ENCODE peak calls at places on chromosomes 12 and 14, in seven cellular contexts. Q is upper lobe of right lung; O is right cardiac atrium; E is tibial artery; L is left ventricle myocardium inferior; I is mammary epithelial cell; V is CD8-positive, alpha-beta T cell. Y is an unnamed sample. For H3K4me1, the result is how much of the 10 kb centered on the place peaks cover.

GRCh38 chr12:104513681-104514080 is 56.9 kb downstream of the CHST11 start:
- DNase-seq in Q (no peak), O (no peak), E (no peak), L (no peak), I (no peak), V (no peak), Y (no peak)

GRCh38 chr12:32483993-32484392 is 84.6 kb downstream of the FGD4 start:
- DNase-seq in Q (no peak), O (no peak), E (no peak), L (no peak), I (no peak), V (no peak), Y (no peak)

GRCh38 chr14:68518910-68519686 is 273.8 kb downstream of the ZFP36L1 start:
- DNase-seq in Q (no peak), O (peak), E (no peak), L (peak), I (peak), V (no peak), Y (no peak)

GRCh38 chr12:87793134-87793533 is 236.1 kb downstream of the C12orf50 start:
- DNase-seq in Q (no peak), O (no peak), E (no peak), L (no peak), I (no peak), V (no peak), Y (no peak)

GRCh38 chr14:78202976-78203375 is 32.8 kb downstream of the NRXN3 start:
- DNase-seq in Q (no peak), O (no peak), E (no peak), L (no peak), I (peak), V (no peak), Y (no peak)

GRCh38 chr14:24275524-24276139 is 4.2 kb upstream of the RABGGTA start:
- DNase-seq in Q (no peak), O (no peak), E (no peak), L (no peak), I (no peak), V (no peak), Y (no peak)

GRCh38 chr12:16112626-16113560 is 164.6 kb downstream of the SLC15A5 start:
- DNase-seq in Q (no peak), O (no peak), E (no peak), L (no peak), I (no peak), V (no peak), Y (no peak)

GRCh38 chr12:80643961-80644360 is 63.5 kb upstream of the MYF6 start:
- DNase-seq in Q (no peak), O (no peak), E (no peak), L (no peak), I (no peak), V (no peak), Y (no peak)

GRCh38 chr14:51564986-51565604 is 86.6 kb upstream of the FRMD6 start:
- DNase-seq in Q (no peak), O (no peak), E (no peak), L (no peak), I (peak), V (no peak), Y (no peak)

GRCh38 chr14:31181271-31181670 is 26.3 kb downstream of the HECTD1 start:
- DNase-seq in Q (no peak), O (no peak), E (no peak), L (no peak), I (no peak), V (no peak), Y (no peak)

GRCh38 chr14:63478024-63478423 is 65.2 kb downstream of the PPP2R5E start:
- DNase-seq in Q (no peak), O (no peak), E (no peak), L (no peak), I (no peak), V (no peak), Y (no peak)

GRCh38 chr14:45177081-45177480 is 41.4 kb downstream of the FANCM start:
- DNase-seq in Q (no peak), O (no peak), E (no peak), L (no peak), I (peak), V (no peak), Y (no peak)

GRCh38 chr14:99415496-99416281 is 65.0 kb downstream of the SETD3 start:
- DNase-seq in Q (no peak), O (no peak), E (no peak), L (no peak), I (peak), V (peak), Y (no peak)

GRCh38 chr14:51730674-51731073 is 79.0 kb downstream of the FRMD6 start:
- DNase-seq in Q (no peak), O (no peak), E (no peak), L (no peak), I (no peak), V (no peak), Y (no peak)

GRCh38 chr12:123164710-123165261 is 13.9 kb upstream of the PITPNM2 start:
- DNase-seq in Q (no peak), O (no peak), E (no peak), L (no peak), I (no peak), V (no peak), Y (no peak)

GRCh38 chr12:64120568-64120967 is 101.5 kb downstream of the KICS2 start:
- DNase-seq in Q (no peak), O (no peak), E (no peak), L (no peak), I (peak), V (no peak), Y (no peak)

GRCh38 chr14:65588426-65589140 is 176.1 kb downstream of the FUT8 start:
- DNase-seq in Q (no peak), O (no peak), E (no peak), L (no peak), I (no peak), V (no peak), Y (no peak)

GRCh38 chr12:15858348-15858747 is 23.8 kb upstream of the STRAP start:
- DNase-seq in Q (no peak), O (no peak), E (no peak), L (no peak), I (no peak), V (no peak), Y (no peak)

DNA sequence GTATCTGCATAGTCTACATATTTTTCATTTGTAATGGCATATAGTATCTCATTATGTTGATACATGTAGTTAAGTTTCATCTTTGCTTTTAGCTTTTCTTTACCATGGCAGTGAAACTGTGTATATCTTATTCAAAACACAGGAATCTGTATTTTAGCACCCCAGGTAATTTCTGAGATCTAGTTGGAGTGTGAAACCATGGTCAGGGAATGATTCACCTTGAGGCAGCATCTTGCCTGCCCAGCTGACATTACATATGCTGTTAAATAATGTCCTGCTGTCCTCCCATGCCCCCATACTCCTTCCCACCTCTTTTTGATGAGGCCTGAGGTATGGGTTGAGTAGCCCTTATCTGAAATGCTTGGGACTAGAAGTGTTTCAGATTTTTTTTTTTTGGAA is 125.4 kb upstream of the ATF1 start:
- DNase-seq in Q (no peak), O (no peak), E (no peak), L (no peak), I (peak), V (no peak), Y (no peak)
- H3K4me1 ChIP-seq in Q (under half), O (under half), E (under half), L (under half), I (under half), V (under half), Y (under half)

DNA sequence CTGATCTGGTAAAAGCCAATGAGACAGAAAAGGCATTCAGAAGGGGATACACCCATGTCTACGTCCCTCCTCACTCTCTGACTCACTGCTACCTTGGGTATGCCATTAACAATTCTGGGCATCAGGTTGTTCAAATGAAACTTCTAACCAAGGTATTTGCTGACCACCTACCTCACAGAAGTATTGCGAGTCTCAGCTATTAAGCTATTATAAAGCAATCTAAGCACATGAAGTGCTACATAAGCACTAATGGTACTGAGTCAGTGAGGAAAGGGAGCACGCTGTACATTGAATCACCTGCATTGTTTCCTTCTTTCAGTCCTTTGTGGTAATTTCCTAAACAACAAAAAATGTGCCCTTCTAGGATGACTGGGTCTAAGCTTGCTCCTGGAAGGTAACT is 62.8 kb upstream of the CCDC91 start:
- DNase-seq in Q (no peak), O (no peak), E (no peak), L (no peak), I (peak), V (no peak), Y (no peak)
- H3K4me1 ChIP-seq in Q (under half), O (under half), E (under half), L (under half), I (half or more), V (under half), Y (under half)

DNA sequence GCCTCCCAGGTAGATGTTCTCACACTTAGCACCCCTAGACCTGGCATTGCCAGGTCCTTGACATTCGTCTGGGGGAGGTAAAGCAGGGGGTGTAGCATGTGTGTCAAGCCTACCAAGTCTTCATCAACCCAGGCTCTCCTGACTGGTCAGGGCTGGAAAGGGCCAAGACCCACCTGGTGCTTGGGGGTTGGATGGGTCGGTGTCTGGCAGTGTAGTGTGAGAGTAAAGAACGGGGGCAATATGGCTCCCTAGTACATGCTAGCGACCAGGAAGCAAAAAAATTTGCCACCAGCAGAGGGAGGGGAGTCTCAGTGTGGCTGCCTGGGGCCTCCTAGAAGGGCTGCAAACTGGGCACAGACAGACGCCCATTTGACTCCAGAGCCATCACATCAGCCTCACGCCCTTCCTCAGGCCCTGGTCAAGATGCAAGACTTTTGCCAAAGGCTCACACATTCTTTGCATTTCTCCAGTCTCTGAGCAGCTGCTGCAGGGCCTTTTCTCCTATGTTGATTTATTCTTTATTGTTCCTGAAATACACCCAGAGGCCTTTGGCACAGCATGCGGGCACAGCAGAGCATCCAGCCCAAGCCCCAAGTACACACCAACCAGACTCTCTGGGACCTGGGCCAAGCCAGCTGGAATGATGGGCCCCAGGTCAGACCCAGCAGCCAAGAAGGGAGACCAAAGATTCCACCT is 38.3 kb upstream of the PNMA1 start:
- DNase-seq in Q (peak), O (peak), E (peak), L (peak), I (peak), V (no peak), Y (peak)
- H3K4me1 ChIP-seq in Q (half or more), O (half or more), E (half or more), L (half or more), I (half or more), V (half or more), Y (half or more)

GRCh38 chr14:61574514-61574807 is 120.9 kb upstream of the HIF1A start:
- DNase-seq in Q (no peak), O (no peak), E (no peak), L (no peak), I (no peak), V (no peak), Y (no peak)

GRCh38 chr14:61573748-61574513 is 121.4 kb upstream of the HIF1A start:
- DNase-seq in Q (no peak), O (no peak), E (no peak), L (no peak), I (peak), V (no peak), Y (no peak)

GRCh38 chr14:61573321-61573720 is 122.0 kb upstream of the HIF1A start:
- DNase-seq in Q (no peak), O (no peak), E (no peak), L (no peak), I (no peak), V (no peak), Y (no peak)

GRCh38 chr14:61575751-61576150 is 119.6 kb upstream of the HIF1A start:
- DNase-seq in Q (no peak), O (no peak), E (no peak), L (no peak), I (no peak), V (no peak), Y (no peak)

GRCh38 chr14:61575126-61575525 is 120.2 kb upstream of the HIF1A start:
- DNase-seq in Q (no peak), O (no peak), E (no peak), L (no peak), I (no peak), V (no peak), Y (no peak)
- H3K4me1 ChIP-seq in Q (under half), O (under half), E (under half), L (under half), I (under half), V (under half), Y (under half)

DNA sequence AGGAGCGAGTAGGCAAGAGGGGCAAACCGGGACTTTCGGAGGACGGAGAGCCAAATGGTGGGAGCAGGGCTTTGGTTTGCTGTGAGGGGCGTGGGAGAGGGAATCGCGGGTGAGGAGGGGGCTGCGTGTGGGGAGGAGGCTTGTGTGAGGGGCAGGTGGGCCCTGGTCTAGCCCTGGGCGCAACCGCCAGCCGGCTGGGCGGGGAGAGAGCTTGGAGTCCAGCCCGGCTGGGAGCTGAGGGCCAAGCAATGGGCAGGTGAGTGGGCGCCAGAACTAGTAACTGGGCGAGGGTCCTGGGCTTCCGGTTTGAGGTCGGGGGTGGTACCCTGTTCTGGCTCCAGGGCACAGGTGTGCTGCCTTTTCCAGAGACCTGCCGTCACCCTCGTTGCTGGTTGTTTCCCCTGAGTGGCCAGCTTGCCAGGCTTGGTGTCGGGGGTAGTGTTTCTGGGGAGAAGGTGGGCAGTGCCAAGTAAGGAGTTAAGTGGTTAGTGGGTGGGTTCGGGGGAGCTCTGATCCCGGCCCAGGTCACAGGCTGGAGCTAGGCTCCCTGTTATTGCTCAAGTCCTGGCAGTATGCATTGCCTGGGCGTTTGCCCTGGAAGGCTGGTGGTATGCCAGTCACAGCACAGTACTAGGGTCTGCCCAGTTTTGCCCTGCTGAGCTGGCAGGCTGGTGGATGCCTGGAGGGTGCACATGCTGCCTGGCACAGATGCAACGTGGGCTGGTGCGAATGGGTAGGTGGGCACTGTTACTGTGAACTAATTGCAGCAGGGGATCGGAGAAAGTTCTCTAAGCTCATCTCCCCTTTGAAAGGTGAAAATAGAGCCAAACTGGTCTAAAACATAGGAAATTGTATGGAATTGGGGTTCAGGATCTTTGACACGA is 654 bp downstream of the CIPC start:
- DNase-seq in Q (peak), O (peak), E (peak), L (peak), I (no peak), V (no peak), Y (peak)
- H3K4me1 ChIP-seq in Q (under half), O (under half), E (under half), L (half or more), I (under half), V (under half), Y (under half)

DNA sequence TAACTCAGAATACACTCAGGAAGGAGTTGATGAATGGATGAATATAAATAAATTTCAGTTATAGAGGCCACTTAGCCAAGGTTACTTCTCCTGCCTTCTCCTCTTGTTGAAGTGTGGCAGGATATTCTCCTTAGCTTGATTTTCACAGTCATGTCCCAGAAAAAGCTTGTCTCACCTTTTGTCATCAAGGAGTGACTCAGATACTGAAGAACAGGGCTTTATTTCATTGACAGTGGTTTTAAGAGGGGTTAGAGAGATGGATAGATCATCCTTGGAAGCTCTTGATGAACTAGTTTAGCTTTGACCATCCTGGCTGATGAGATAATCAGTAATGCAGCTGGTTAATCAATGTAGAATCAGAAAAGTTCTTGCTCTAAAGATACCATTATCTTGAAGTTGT is 35.0 kb upstream of the CFAP54 start:
- DNase-seq in Q (no peak), O (no peak), E (no peak), L (no peak), I (peak), V (no peak), Y (no peak)
- H3K4me1 ChIP-seq in Q (under half), O (under half), E (under half), L (under half), I (under half), V (under half), Y (under half)

DNA sequence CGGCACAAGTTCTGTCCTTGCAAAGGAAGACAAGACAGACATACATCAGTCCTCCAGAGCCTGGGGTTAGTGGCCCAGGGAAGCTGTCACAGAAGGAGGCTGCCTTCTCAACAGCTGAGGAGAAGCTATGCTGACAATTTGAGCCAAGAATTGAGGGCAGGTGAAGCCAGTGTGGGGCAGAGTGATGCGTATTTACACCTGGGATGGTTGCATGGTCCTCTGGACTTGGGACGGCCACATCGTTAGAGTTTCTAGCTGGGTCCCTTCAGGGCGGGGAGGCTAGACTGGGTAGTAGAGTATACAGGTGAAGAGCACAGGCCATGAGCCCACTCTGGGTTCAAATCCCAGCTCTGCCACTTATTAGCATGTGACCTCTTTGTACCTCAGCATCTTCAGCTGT is 16.5 kb downstream of the KRT85 start:
- DNase-seq in Q (no peak), O (no peak), E (peak), L (no peak), I (no peak), V (no peak), Y (no peak)
- H3K4me1 ChIP-seq in Q (under half), O (under half), E (under half), L (under half), I (under half), V (under half), Y (under half)